ENCODE peak calls at places on chromosomes 11 and 22, in eight cellular contexts. Y is activated naive CD4-positive, alpha-beta T cell; L is brain pericyte; U is substantia nigra; A is RPMI8226; J is NCI-H1417; B is lower lobe of right lung; K is tibial artery. H is an unnamed sample.
A peak's percentile ranks its signal among the peaks of the same experiment; 100 is the strongest.

GRCh38 chr11:34924714-34925113 is 8.3 kb downstream of the PDHX start:
- DNase-seq in Y (no peak), L (no peak), U (no peak), A (no peak), J (no peak), B (no peak), K (no peak), H (no peak)

GRCh38 chr11:126716456-126717083 is 284.0 kb downstream of the KIRREL3 start:
- DNase-seq in Y (no peak), L (no peak), U (peak; percentile 47), A (peak; percentile 33), J (peak; percentile 57), B (no peak), K (no peak), H (peak; percentile 30)

GRCh38 chr11:20097319-20098221 is 62.7 kb downstream of the DBX1 start:
- DNase-seq in Y (no peak), L (peak; percentile 55), U (no peak), A (no peak), J (no peak), B (no peak), K (peak; percentile 64), H (peak; percentile 56)

GRCh38 chr11:79054636-79055035 is 386.2 kb downstream of the TENM4 start:
- DNase-seq in Y (no peak), L (peak; percentile 48), U (no peak), A (no peak), J (no peak), B (no peak), K (no peak), H (peak; percentile 23)

GRCh38 chr22:49749227-49749626 is 78.4 kb downstream of the BRD1 start:
- DNase-seq in Y (no peak), L (no peak), U (no peak), A (no peak), J (no peak), B (no peak), K (no peak), H (no peak)

GRCh38 chr11:111469200-111469599 is 43.0 kb downstream of the BTG4 start:
- DNase-seq in Y (no peak), L (peak; percentile 50), U (no peak), A (no peak), J (no peak), B (no peak), K (no peak), H (no peak)

GRCh38 chr22:46355369-46355995 is 20.0 kb downstream of the TRMU start:
- DNase-seq in Y (peak; percentile 38), L (no peak), U (peak; percentile 28), A (peak; percentile 63), J (no peak), B (peak; percentile 74), K (peak; percentile 45), H (peak; percentile 36)

GRCh38 chr11:14380947-14381555 is 22.1 kb upstream of the RRAS2 start:
- DNase-seq in Y (peak; percentile 21), L (no peak), U (peak; percentile 43), A (peak; percentile 38), J (peak; percentile 54), B (peak; percentile 81), K (peak; percentile 76), H (no peak)

GRCh38 chr22:46661221-46661851 is 41.1 kb downstream of the GRAMD4 start:
- DNase-seq in Y (no peak), L (no peak), U (no peak), A (no peak), J (no peak), B (no peak), K (no peak), H (peak; percentile 43)

GRCh38 chr22:43848366-43849171 is 13.7 kb downstream of the SULT4A1 start:
- DNase-seq in Y (no peak), L (no peak), U (no peak), A (peak; percentile 84), J (peak; percentile 21), B (no peak), K (no peak), H (no peak)

GRCh38 chr11:121696177-121696863 is 243.6 kb upstream of the SORL1-AS1 start:
- DNase-seq in Y (no peak), L (no peak), U (peak; percentile 60), A (no peak), J (no peak), B (no peak), K (no peak), H (no peak)

GRCh38 chr11:126491092-126491491 is 135.6 kb downstream of the ST3GAL4 start:
- DNase-seq in Y (no peak), L (no peak), U (no peak), A (no peak), J (peak; percentile 63), B (no peak), K (no peak), H (no peak)

GRCh38 chr11:72179049-72179803 is 12.7 kb upstream of the FOLR1 start:
- DNase-seq in Y (no peak), L (no peak), U (no peak), A (no peak), J (no peak), B (no peak), K (no peak), H (no peak)

GRCh38 chr22:48278620-48279464 is 1516.4 kb downstream of the TBC1D22A start:
- DNase-seq in Y (no peak), L (no peak), U (no peak), A (no peak), J (no peak), B (no peak), K (no peak), H (no peak)

GRCh38 chr11:74442601-74443000 is 24.7 kb downstream of the KCNE3 start:
- DNase-seq in Y (no peak), L (no peak), U (no peak), A (no peak), J (no peak), B (no peak), K (no peak), H (no peak)

GRCh38 chr11:43943357-43943930 is 1.0 kb downstream of the C11orf96 start:
- DNase-seq in Y (no peak), L (no peak), U (no peak), A (peak; percentile 34), J (no peak), B (no peak), K (no peak), H (no peak)

GRCh38 chr11:73265853-73266643 is 6.1 kb upstream of the P2RY6 start:
- DNase-seq in Y (no peak), L (no peak), U (no peak), A (no peak), J (no peak), B (no peak), K (no peak), H (no peak)

GRCh38 chr11:76783901-76784813 is 1.0 kb downstream of the TSKU start:
- DNase-seq in Y (no peak), L (no peak), U (no peak), A (peak; percentile 43), J (no peak), B (no peak), K (no peak), H (peak; percentile 66)

GRCh38 chr11:127825185-127825584 is 762.2 kb downstream of the ETS1 start:
- DNase-seq in Y (no peak), L (no peak), U (no peak), A (no peak), J (no peak), B (no peak), K (no peak), H (no peak)

GRCh38 chr11:520428-521178 is 13.6 kb upstream of the RNH1 start:
- DNase-seq in Y (no peak), L (no peak), U (no peak), A (no peak), J (no peak), B (peak; percentile 50), K (no peak), H (no peak)

GRCh38 chr11:5737672-5738071 is 1.4 kb downstream of the OR56B1 start:
- DNase-seq in Y (no peak), L (no peak), U (no peak), A (no peak), J (no peak), B (no peak), K (no peak), H (no peak)

GRCh38 chr22:42379961-42380537 is 52.2 kb downstream of the NFAM1 start:
- DNase-seq in Y (no peak), L (no peak), U (no peak), A (no peak), J (peak; percentile 12), B (no peak), K (no peak), H (no peak)

GRCh38 chr22:30027169-30027568 is 53.1 kb upstream of the HORMAD2 start:
- DNase-seq in Y (no peak), L (no peak), U (no peak), A (no peak), J (no peak), B (peak; percentile 49), K (no peak), H (no peak)

GRCh38 chr11:126490261-126490660 is 134.8 kb downstream of the ST3GAL4 start:
- DNase-seq in Y (no peak), L (no peak), U (no peak), A (no peak), J (no peak), B (no peak), K (no peak), H (no peak)

GRCh38 chr22:50563410-50564160 is 866 bp upstream of the SYCE3 start:
- DNase-seq in Y (no peak), L (no peak), U (no peak), A (peak; percentile 16), J (no peak), B (no peak), K (no peak), H (no peak)

GRCh38 chr11:16794047-16794818 is 55.8 kb downstream of the C11orf58 start:
- DNase-seq in Y (no peak), L (no peak), U (no peak), A (no peak), J (no peak), B (no peak), K (no peak), H (no peak)

GRCh38 chr22:50498322-50498861 is 9.1 kb downstream of the LMF2 start:
- DNase-seq in Y (peak; percentile 38), L (no peak), U (peak; percentile 29), A (peak; percentile 81), J (peak; percentile 61), B (peak; percentile 69), K (peak; percentile 55), H (peak; percentile 53)

GRCh38 chr11:59778122-59778521 is 22.9 kb downstream of the STX3 start:
- DNase-seq in Y (no peak), L (no peak), U (no peak), A (no peak), J (no peak), B (no peak), K (no peak), H (no peak)

GRCh38 chr11:78289547-78290292 is 101.0 kb downstream of the USP35 start:
- DNase-seq in Y (no peak), L (no peak), U (no peak), A (no peak), J (no peak), B (no peak), K (no peak), H (no peak)

H was measured in H4.